ENCODE peak calls at places on chromosome 13, in ten cellular contexts. N is stomach; C is GM12865; U is uterus; Q is iPS-NIHi11; D is astrocyte; G is BE2C; O is skeletal muscle cell; R is DMS153; A is CD4-positive, alpha-beta memory T cell. T is an unnamed sample.
A peak's percentile ranks its signal among the peaks of the same experiment; 100 is the strongest.

GRCh38 chr13:48783181-48783630 is 129.5 kb downstream of the CYSLTR2 start:
- DNase-seq in C (no peak), G (peak; percentile 38), O (peak; percentile 99), U (peak; percentile 21), N (peak; percentile 70), Q (no peak), R (no peak), A (no peak), D (peak; percentile 85), T (peak; percentile 100)

GRCh38 chr13:109422163-109422562 is 364.2 kb downstream of the IRS2 start:
- DNase-seq in U (no peak), A (no peak), D (no peak), Q (no peak), O (no peak), N (no peak), G (no peak), R (no peak), C (no peak), T (no peak)

GRCh38 chr13:75635621-75636338 is at the start of gene LMO7:
- DNase-seq in O (no peak), A (peak; percentile 63), G (peak; percentile 46), Q (peak; percentile 84), U (peak; percentile 32), N (peak; percentile 53), C (peak; percentile 12), D (peak; percentile 49), R (no peak), T (peak; percentile 69)

GRCh38 chr13:21567714-21568113 is 36.3 kb downstream of the MICU2 start:
- DNase-seq in D (no peak), C (peak; percentile 40), A (no peak), U (no peak), O (no peak), G (no peak), Q (no peak), N (no peak), R (no peak), T (peak; percentile 25)

GRCh38 chr13:45773236-45773635 is 71.1 kb downstream of the CBY2 start:
- DNase-seq in Q (no peak), O (peak; percentile 13), C (no peak), G (no peak), N (no peak), R (peak; percentile 11), D (peak; percentile 62), U (no peak), A (no peak), T (peak; percentile 49)

GRCh38 chr13:42420304-42420703 is 148.4 kb downstream of the AKAP11 start:
- DNase-seq in Q (no peak), O (no peak), C (peak; percentile 65), D (no peak), R (no peak), G (no peak), N (no peak), A (no peak), U (no peak), T (no peak)

GRCh38 chr13:76830805-76831204 is 55.4 kb downstream of the KCTD12 start:
- DNase-seq in O (no peak), U (no peak), C (no peak), R (peak; percentile 47), N (no peak), A (no peak), G (no peak), Q (no peak), D (no peak), T (no peak)

GRCh38 chr13:28659611-28659970 is 661 bp downstream of the POMP start:
- DNase-seq in Q (no peak), A (peak; percentile 63), R (no peak), G (no peak), D (peak; percentile 64), C (peak; percentile 63), N (no peak), U (no peak), O (no peak), T (peak; percentile 84)

GRCh38 chr13:113351514-113352026 is 12.4 kb downstream of the GRTP1 start:
- DNase-seq in G (no peak), U (peak; percentile 52), R (no peak), C (no peak), A (no peak), Q (no peak), D (no peak), O (no peak), N (no peak), T (no peak)

GRCh38 chr13:51191743-51192142 is 30.5 kb upstream of the FAM124A start:
- DNase-seq in A (no peak), U (no peak), N (no peak), R (no peak), C (no peak), G (no peak), O (no peak), Q (no peak), D (no peak), T (no peak)

GRCh38 chr13:20891034-20891433 is 11.5 kb downstream of the XPO4 start:
- DNase-seq in R (no peak), O (no peak), D (no peak), Q (no peak), C (no peak), A (no peak), N (no peak), U (no peak), G (no peak), T (no peak)

GRCh38 chr13:94657167-94657566 is 55.2 kb downstream of the SOX21 start:
- DNase-seq in O (peak; percentile 39), G (no peak), A (no peak), N (no peak), U (no peak), C (no peak), R (no peak), D (peak; percentile 33), Q (no peak), T (peak; percentile 28)

GRCh38 chr13:33283195-33283910 is 2.2 kb downstream of the STARD13 start:
- DNase-seq in R (no peak), A (no peak), O (no peak), N (no peak), C (no peak), D (no peak), Q (no peak), U (no peak), G (no peak), T (no peak)

GRCh38 chr13:70189981-70190380 is 81.7 kb upstream of the KLHL1 start:
- DNase-seq in R (no peak), N (no peak), G (no peak), Q (no peak), A (no peak), U (no peak), D (no peak), C (no peak), O (no peak), T (no peak)

GRCh38 chr13:85386424-85386823 is 412.8 kb downstream of the SLITRK6 start:
- DNase-seq in D (no peak), N (no peak), G (peak; percentile 23), U (no peak), A (no peak), R (peak; percentile 7), Q (no peak), C (no peak), O (no peak), T (peak; percentile 1)

GRCh38 chr13:108860418-108860817 is 231.0 kb downstream of the MYO16 start:
- DNase-seq in U (no peak), N (no peak), C (no peak), G (no peak), R (no peak), Q (no peak), A (no peak), D (no peak), O (no peak), T (no peak)

GRCh38 chr13:57630661-57631606 is 610 bp upstream of the PCDH17 start:
- DNase-seq in D (peak; percentile 79), C (no peak), A (no peak), R (peak; percentile 69), U (no peak), Q (peak; percentile 4), N (no peak), G (peak; percentile 44), O (no peak), T (peak; percentile 23)

GRCh38 chr13:111911754-111912452 is 155.0 kb upstream of the SOX1 start:
- DNase-seq in G (no peak), Q (no peak), C (no peak), N (no peak), R (no peak), D (no peak), A (no peak), U (no peak), O (no peak), T (no peak)

GRCh38 chr13:112150352-112150751 is 83.4 kb downstream of the SOX1 start:
- DNase-seq in O (no peak), A (no peak), G (no peak), U (no peak), C (no peak), Q (no peak), R (no peak), N (no peak), D (no peak), T (no peak)

GRCh38 chr13:39148513-39148961 is 110.3 kb downstream of the NHLRC3 start:
- DNase-seq in D (peak; percentile 90), O (peak; percentile 59), U (no peak), N (no peak), G (no peak), R (peak; percentile 91), A (no peak), Q (no peak), C (peak; percentile 21), T (peak; percentile 70)